ENCODE peak calls at places on chromosomes 5 and 9, in ten cellular contexts. One of them, this sample, is unnamed.

GRCh38 chr5:23627976-23628375 is 120.6 kb downstream of the PRDM9 start:
- DNase-seq in PC-9: no peak
- DNase-seq in lower lobe of right lung: no peak
- DNase-seq in CD8-positive, alpha-beta T cell: no peak
- DNase-seq in transverse colon: no peak
- DNase-seq in brain microvascular endothelial cell: no peak
- DNase-seq in endothelial cell of umbilical vein: no peak
- DNase-seq in HCT116: no peak
- DNase-seq in thoracic aorta: no peak
- DNase-seq in gastrocnemius medialis: no peak
- DNase-seq in this sample: no peak

GRCh38 chr9:122397749-122398148 is 26.9 kb downstream of the PTGS1 start:
- DNase-seq in thoracic aorta: no peak
- DNase-seq in transverse colon: no peak
- DNase-seq in gastrocnemius medialis: no peak
- DNase-seq in PC-9: no peak
- DNase-seq in HCT116: no peak
- DNase-seq in lower lobe of right lung: no peak
- DNase-seq in brain microvascular endothelial cell: no peak
- DNase-seq in CD8-positive, alpha-beta T cell: no peak
- DNase-seq in endothelial cell of umbilical vein: no peak
- DNase-seq in this sample: no peak

GRCh38 chr5:72167790-72168189 is 60.5 kb downstream of the MAP1B start:
- DNase-seq in endothelial cell of umbilical vein: no peak
- DNase-seq in PC-9: no peak
- DNase-seq in brain microvascular endothelial cell: no peak
- DNase-seq in transverse colon: no peak
- DNase-seq in gastrocnemius medialis: no peak
- DNase-seq in CD8-positive, alpha-beta T cell: no peak
- DNase-seq in thoracic aorta: no peak
- DNase-seq in lower lobe of right lung: no peak
- DNase-seq in HCT116: no peak
- DNase-seq in this sample: no peak

GRCh38 chr9:136169495-136169894 is 35.4 kb downstream of the LHX3 start:
- DNase-seq in brain microvascular endothelial cell: no peak
- DNase-seq in gastrocnemius medialis: no peak
- DNase-seq in PC-9: no peak
- DNase-seq in lower lobe of right lung: no peak
- DNase-seq in thoracic aorta: no peak
- DNase-seq in transverse colon: no peak
- DNase-seq in HCT116: no peak
- DNase-seq in CD8-positive, alpha-beta T cell: no peak
- DNase-seq in endothelial cell of umbilical vein: no peak
- DNase-seq in this sample: no peak

GRCh38 chr9:108296056-108296455 is 559.7 kb downstream of the ACTL7B start:
- DNase-seq in PC-9: no peak
- DNase-seq in lower lobe of right lung: no peak
- DNase-seq in HCT116: no peak
- DNase-seq in transverse colon: no peak
- DNase-seq in thoracic aorta: no peak
- DNase-seq in gastrocnemius medialis: no peak
- DNase-seq in endothelial cell of umbilical vein: no peak
- DNase-seq in brain microvascular endothelial cell: peak
- DNase-seq in CD8-positive, alpha-beta T cell: no peak
- DNase-seq in this sample: peak

GRCh38 chr9:37390759-37391158 is 31.7 kb upstream of the GRHPR start:
- DNase-seq in CD8-positive, alpha-beta T cell: peak
- DNase-seq in brain microvascular endothelial cell: no peak
- DNase-seq in lower lobe of right lung: no peak
- DNase-seq in transverse colon: peak
- DNase-seq in gastrocnemius medialis: no peak
- DNase-seq in thoracic aorta: no peak
- DNase-seq in PC-9: peak
- DNase-seq in endothelial cell of umbilical vein: no peak
- DNase-seq in HCT116: peak
- DNase-seq in this sample: peak

GRCh38 chr5:41754857-41755256 is 115.4 kb downstream of the OXCT1 start:
- DNase-seq in CD8-positive, alpha-beta T cell: no peak
- DNase-seq in PC-9: no peak
- DNase-seq in endothelial cell of umbilical vein: no peak
- DNase-seq in transverse colon: no peak
- DNase-seq in thoracic aorta: no peak
- DNase-seq in brain microvascular endothelial cell: no peak
- DNase-seq in lower lobe of right lung: no peak
- DNase-seq in gastrocnemius medialis: no peak
- DNase-seq in HCT116: no peak
- DNase-seq in this sample: no peak

GRCh38 chr5:107864793-107865192 is 194.1 kb upstream of the EFNA5 start:
- DNase-seq in PC-9: no peak
- DNase-seq in thoracic aorta: no peak
- DNase-seq in brain microvascular endothelial cell: no peak
- DNase-seq in gastrocnemius medialis: no peak
- DNase-seq in HCT116: no peak
- DNase-seq in lower lobe of right lung: no peak
- DNase-seq in transverse colon: no peak
- DNase-seq in endothelial cell of umbilical vein: peak
- DNase-seq in CD8-positive, alpha-beta T cell: no peak
- DNase-seq in this sample: no peak

GRCh38 chr5:6083311-6083941 is 294.9 kb downstream of the MED10 start:
- DNase-seq in thoracic aorta: no peak
- DNase-seq in gastrocnemius medialis: no peak
- DNase-seq in CD8-positive, alpha-beta T cell: no peak
- DNase-seq in HCT116: no peak
- DNase-seq in lower lobe of right lung: no peak
- DNase-seq in PC-9: no peak
- DNase-seq in endothelial cell of umbilical vein: no peak
- DNase-seq in brain microvascular endothelial cell: no peak
- DNase-seq in transverse colon: no peak
- DNase-seq in this sample: no peak

GRCh38 chr9:135090547-135090946 is 3.1 kb downstream of the OLFM1 start:
- DNase-seq in transverse colon: no peak
- DNase-seq in lower lobe of right lung: no peak
- DNase-seq in endothelial cell of umbilical vein: no peak
- DNase-seq in CD8-positive, alpha-beta T cell: no peak
- DNase-seq in gastrocnemius medialis: no peak
- DNase-seq in PC-9: no peak
- DNase-seq in thoracic aorta: no peak
- DNase-seq in HCT116: no peak
- DNase-seq in brain microvascular endothelial cell: no peak
- DNase-seq in this sample: no peak

GRCh38 chr5:128252794-128253193 is 169.2 kb downstream of the SLC12A2 start:
- DNase-seq in transverse colon: no peak
- DNase-seq in lower lobe of right lung: no peak
- DNase-seq in thoracic aorta: no peak
- DNase-seq in PC-9: no peak
- DNase-seq in gastrocnemius medialis: no peak
- DNase-seq in HCT116: no peak
- DNase-seq in endothelial cell of umbilical vein: peak
- DNase-seq in brain microvascular endothelial cell: no peak
- DNase-seq in CD8-positive, alpha-beta T cell: no peak
- DNase-seq in this sample: no peak

GRCh38 chr9:121681404-121681803 is 30.0 kb downstream of the DAB2IP start:
- DNase-seq in PC-9: no peak
- DNase-seq in gastrocnemius medialis: no peak
- DNase-seq in lower lobe of right lung: no peak
- DNase-seq in brain microvascular endothelial cell: no peak
- DNase-seq in endothelial cell of umbilical vein: no peak
- DNase-seq in CD8-positive, alpha-beta T cell: no peak
- DNase-seq in thoracic aorta: no peak
- DNase-seq in transverse colon: no peak
- DNase-seq in HCT116: no peak
- DNase-seq in this sample: no peak

GRCh38 chr9:1960696-1961095 is 54.5 kb upstream of the SMARCA2 start:
- DNase-seq in thoracic aorta: no peak
- DNase-seq in CD8-positive, alpha-beta T cell: no peak
- DNase-seq in lower lobe of right lung: no peak
- DNase-seq in HCT116: no peak
- DNase-seq in gastrocnemius medialis: no peak
- DNase-seq in transverse colon: no peak
- DNase-seq in brain microvascular endothelial cell: no peak
- DNase-seq in endothelial cell of umbilical vein: no peak
- DNase-seq in PC-9: no peak
- DNase-seq in this sample: no peak
- TF ChIP-seq CTCF in thoracic aorta: no peak
- TF ChIP-seq CTCF in CD8-positive, alpha-beta T cell: no peak
- TF ChIP-seq CTCF in lower lobe of right lung: no peak
- TF ChIP-seq CTCF in HCT116: no peak
- TF ChIP-seq CTCF in gastrocnemius medialis: no peak
- TF ChIP-seq CTCF in transverse colon: no peak
- TF ChIP-seq CTCF in brain microvascular endothelial cell: no peak
- TF ChIP-seq CTCF in endothelial cell of umbilical vein: no peak
- TF ChIP-seq CTCF in PC-9: no peak
- TF ChIP-seq CTCF in this sample: no peak

DNA sequence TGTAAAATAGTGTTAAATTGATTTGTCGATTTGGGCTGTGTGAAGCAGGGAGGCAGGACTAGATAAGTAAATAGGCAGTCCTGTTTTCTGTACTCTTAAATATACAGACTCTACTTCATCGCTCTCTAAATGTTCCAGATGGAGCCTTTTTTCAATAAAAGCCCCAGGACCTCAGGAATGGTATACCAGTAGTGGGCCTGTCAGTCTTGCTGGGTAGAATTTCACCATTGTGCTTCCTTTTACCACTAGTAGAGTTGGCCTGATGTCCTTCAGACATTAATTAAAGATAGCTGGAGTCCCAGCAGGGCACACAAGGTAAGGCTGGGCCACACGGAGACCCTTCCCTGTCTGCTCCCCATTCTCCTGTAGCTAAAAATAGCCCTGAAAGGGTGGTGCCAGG is 6.0 kb downstream of the SNX18 start:
- DNase-seq in CD8-positive, alpha-beta T cell: no peak
- DNase-seq in thoracic aorta: no peak
- DNase-seq in transverse colon: no peak
- DNase-seq in endothelial cell of umbilical vein: no peak
- DNase-seq in HCT116: no peak
- DNase-seq in PC-9: no peak
- DNase-seq in lower lobe of right lung: no peak
- DNase-seq in gastrocnemius medialis: no peak
- DNase-seq in brain microvascular endothelial cell: no peak
- DNase-seq in this sample: no peak
- H3K27ac ChIP-seq in CD8-positive, alpha-beta T cell: no peak
- H3K27ac ChIP-seq in thoracic aorta: peak
- H3K27ac ChIP-seq in transverse colon: peak
- H3K27ac ChIP-seq in endothelial cell of umbilical vein: no peak
- H3K27ac ChIP-seq in HCT116: no peak
- H3K27ac ChIP-seq in PC-9: no peak
- H3K27ac ChIP-seq in lower lobe of right lung: no peak
- H3K27ac ChIP-seq in gastrocnemius medialis: peak
- H3K27ac ChIP-seq in brain microvascular endothelial cell: no peak
- H3K27ac ChIP-seq in this sample: no peak

GRCh38 chr9:131837836-131838235 is 98.0 kb upstream of the RAPGEF1 start:
- DNase-seq in endothelial cell of umbilical vein: no peak
- DNase-seq in CD8-positive, alpha-beta T cell: no peak
- DNase-seq in PC-9: no peak
- DNase-seq in transverse colon: no peak
- DNase-seq in lower lobe of right lung: no peak
- DNase-seq in thoracic aorta: no peak
- DNase-seq in HCT116: no peak
- DNase-seq in gastrocnemius medialis: no peak
- DNase-seq in brain microvascular endothelial cell: no peak
- DNase-seq in this sample: no peak

GRCh38 chr9:131837316-131837715 is 97.4 kb upstream of the RAPGEF1 start:
- DNase-seq in lower lobe of right lung: no peak
- DNase-seq in HCT116: no peak
- DNase-seq in brain microvascular endothelial cell: no peak
- DNase-seq in PC-9: peak
- DNase-seq in transverse colon: no peak
- DNase-seq in endothelial cell of umbilical vein: no peak
- DNase-seq in CD8-positive, alpha-beta T cell: no peak
- DNase-seq in thoracic aorta: no peak
- DNase-seq in gastrocnemius medialis: no peak
- DNase-seq in this sample: no peak

GRCh38 chr9:131839281-131840084 is 99.6 kb upstream of the RAPGEF1 start:
- DNase-seq in transverse colon: peak
- DNase-seq in HCT116: peak
- DNase-seq in brain microvascular endothelial cell: peak
- DNase-seq in lower lobe of right lung: no peak
- DNase-seq in endothelial cell of umbilical vein: no peak
- DNase-seq in PC-9: peak
- DNase-seq in thoracic aorta: no peak
- DNase-seq in gastrocnemius medialis: no peak
- DNase-seq in CD8-positive, alpha-beta T cell: peak
- DNase-seq in this sample: peak

GRCh38 chr9:131840220-131840619 is 100.3 kb upstream of the RAPGEF1 start:
- DNase-seq in transverse colon: no peak
- DNase-seq in endothelial cell of umbilical vein: no peak
- DNase-seq in thoracic aorta: no peak
- DNase-seq in CD8-positive, alpha-beta T cell: no peak
- DNase-seq in brain microvascular endothelial cell: no peak
- DNase-seq in PC-9: no peak
- DNase-seq in HCT116: no peak
- DNase-seq in gastrocnemius medialis: no peak
- DNase-seq in lower lobe of right lung: no peak
- DNase-seq in this sample: no peak

DNA sequence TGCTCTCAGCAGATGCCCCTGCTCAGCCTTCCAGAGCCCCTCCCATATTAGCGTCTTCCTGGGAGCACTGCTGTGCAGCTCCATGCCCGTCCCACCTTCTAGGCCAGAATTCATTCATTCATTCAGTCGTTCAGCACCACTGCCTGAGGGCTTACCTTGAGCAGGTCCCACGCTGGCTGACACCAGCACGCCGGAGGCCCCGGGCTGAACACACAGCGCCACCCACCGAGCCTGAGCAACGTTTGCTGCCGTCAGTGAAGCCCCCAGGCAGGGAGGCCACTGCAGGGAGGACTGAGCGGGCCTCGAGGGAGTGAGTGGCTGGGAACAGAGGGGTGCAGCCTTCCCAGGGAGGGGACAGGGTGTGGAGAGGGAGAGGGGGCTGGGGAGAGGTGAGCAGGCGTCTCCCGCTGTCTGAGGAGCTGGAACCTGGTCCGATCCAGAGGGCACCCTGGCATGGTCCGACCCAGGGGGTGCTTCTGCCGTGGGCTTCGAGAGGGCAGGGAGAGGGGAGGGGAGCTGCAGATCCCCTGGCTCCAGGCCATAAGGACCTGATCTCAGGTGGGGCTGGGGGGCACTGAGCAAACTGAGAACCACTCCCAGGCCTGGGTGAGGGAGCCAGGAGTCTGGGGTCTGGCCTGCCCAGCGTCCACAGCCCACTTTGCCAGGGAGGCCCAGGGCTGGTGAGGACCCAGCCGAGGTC is 98.9 kb upstream of the RAPGEF1 start:
- DNase-seq in PC-9: no peak
- DNase-seq in gastrocnemius medialis: no peak
- DNase-seq in CD8-positive, alpha-beta T cell: no peak
- DNase-seq in thoracic aorta: no peak
- DNase-seq in HCT116: no peak
- DNase-seq in lower lobe of right lung: no peak
- DNase-seq in endothelial cell of umbilical vein: no peak
- DNase-seq in brain microvascular endothelial cell: no peak
- DNase-seq in transverse colon: no peak
- DNase-seq in this sample: no peak
- TF ChIP-seq CTCF in PC-9: no peak
- TF ChIP-seq CTCF in gastrocnemius medialis: no peak
- TF ChIP-seq CTCF in CD8-positive, alpha-beta T cell: no peak
- TF ChIP-seq CTCF in thoracic aorta: no peak
- TF ChIP-seq CTCF in HCT116: no peak
- TF ChIP-seq CTCF in lower lobe of right lung: no peak
- TF ChIP-seq CTCF in endothelial cell of umbilical vein: no peak
- TF ChIP-seq CTCF in brain microvascular endothelial cell: no peak
- TF ChIP-seq CTCF in transverse colon: no peak
- TF ChIP-seq CTCF in this sample: no peak

GRCh38 chr5:147805030-147805454 is 22.5 kb upstream of the JAKMIP2 start:
- DNase-seq in lower lobe of right lung: peak
- DNase-seq in thoracic aorta: no peak
- DNase-seq in CD8-positive, alpha-beta T cell: peak
- DNase-seq in PC-9: no peak
- DNase-seq in transverse colon: peak
- DNase-seq in endothelial cell of umbilical vein: no peak
- DNase-seq in gastrocnemius medialis: no peak
- DNase-seq in brain microvascular endothelial cell: no peak
- DNase-seq in HCT116: no peak
- DNase-seq in this sample: no peak
- H3K27ac ChIP-seq in lower lobe of right lung: no peak
- H3K27ac ChIP-seq in thoracic aorta: no peak
- H3K27ac ChIP-seq in CD8-positive, alpha-beta T cell: no peak
- H3K27ac ChIP-seq in PC-9: no peak
- H3K27ac ChIP-seq in transverse colon: no peak
- H3K27ac ChIP-seq in endothelial cell of umbilical vein: no peak
- H3K27ac ChIP-seq in gastrocnemius medialis: no peak
- H3K27ac ChIP-seq in brain microvascular endothelial cell: no peak
- H3K27ac ChIP-seq in HCT116: no peak
- H3K27ac ChIP-seq in this sample: no peak